ENCODE peak calls at places on chromosomes 2 and 18, in seven cellular contexts. One of them, this sample, is unnamed.

GRCh38 chr2:150735894-150736498 is 248.5 kb upstream of the RND3 start:
- DNase-seq in NT2/D1: peak
- DNase-seq in activated CD8-positive, alpha-beta memory T cell treated with anti-CD3 and anti-CD28 coated beads for 48 hours: no peak
- DNase-seq in stimulated activated CD4-positive, alpha-beta T cell treated with anti-CD3 and anti-CD28 coated beads, Interleukin-15, amount 100 ng/mL, for 24 hours: no peak
- DNase-seq in tibial artery: no peak
- DNase-seq in NCI-H1092 treated with DMSO at 0.1 percent for 48 hours: no peak
- DNase-seq in activated T-helper 1 cell treated with Interleukin-2 at 50 U/mL for 16 hours: no peak
- DNase-seq in this sample: no peak

GRCh38 chr18:5895886-5896740 is 791 bp upstream of the TMEM200C start:
- DNase-seq in activated CD8-positive, alpha-beta memory T cell treated with anti-CD3 and anti-CD28 coated beads for 48 hours: no peak
- DNase-seq in NT2/D1: no peak
- DNase-seq in tibial artery: peak
- DNase-seq in NCI-H1092 treated with DMSO at 0.1 percent for 48 hours: no peak
- DNase-seq in stimulated activated CD4-positive, alpha-beta T cell treated with anti-CD3 and anti-CD28 coated beads, Interleukin-15, amount 100 ng/mL, for 24 hours: peak
- DNase-seq in activated T-helper 1 cell treated with Interleukin-2 at 50 U/mL for 16 hours: no peak
- DNase-seq in this sample: no peak

GRCh38 chr18:63147010-63147409 is 172.6 kb downstream of the BCL2 start:
- DNase-seq in NCI-H1092 treated with DMSO at 0.1 percent for 48 hours: no peak
- DNase-seq in activated CD8-positive, alpha-beta memory T cell treated with anti-CD3 and anti-CD28 coated beads for 48 hours: no peak
- DNase-seq in tibial artery: no peak
- DNase-seq in NT2/D1: no peak
- DNase-seq in activated T-helper 1 cell treated with Interleukin-2 at 50 U/mL for 16 hours: no peak
- DNase-seq in stimulated activated CD4-positive, alpha-beta T cell treated with anti-CD3 and anti-CD28 coated beads, Interleukin-15, amount 100 ng/mL, for 24 hours: no peak
- DNase-seq in this sample: no peak

GRCh38 chr2:233039217-233040173 is 7.0 kb downstream of the NEU2 start:
- DNase-seq in activated CD8-positive, alpha-beta memory T cell treated with anti-CD3 and anti-CD28 coated beads for 48 hours: no peak
- DNase-seq in stimulated activated CD4-positive, alpha-beta T cell treated with anti-CD3 and anti-CD28 coated beads, Interleukin-15, amount 100 ng/mL, for 24 hours: no peak
- DNase-seq in tibial artery: no peak
- DNase-seq in NT2/D1: no peak
- DNase-seq in NCI-H1092 treated with DMSO at 0.1 percent for 48 hours: no peak
- DNase-seq in activated T-helper 1 cell treated with Interleukin-2 at 50 U/mL for 16 hours: no peak
- DNase-seq in this sample: no peak

GRCh38 chr2:170155022-170155722 is 22.8 kb upstream of the MYO3B start:
- DNase-seq in tibial artery: no peak
- DNase-seq in activated T-helper 1 cell treated with Interleukin-2 at 50 U/mL for 16 hours: no peak
- DNase-seq in NT2/D1: peak
- DNase-seq in stimulated activated CD4-positive, alpha-beta T cell treated with anti-CD3 and anti-CD28 coated beads, Interleukin-15, amount 100 ng/mL, for 24 hours: no peak
- DNase-seq in NCI-H1092 treated with DMSO at 0.1 percent for 48 hours: no peak
- DNase-seq in activated CD8-positive, alpha-beta memory T cell treated with anti-CD3 and anti-CD28 coated beads for 48 hours: no peak
- DNase-seq in this sample: no peak

GRCh38 chr2:8572712-8573233 is 109.1 kb upstream of the ID2 start:
- DNase-seq in tibial artery: no peak
- DNase-seq in NT2/D1: no peak
- DNase-seq in stimulated activated CD4-positive, alpha-beta T cell treated with anti-CD3 and anti-CD28 coated beads, Interleukin-15, amount 100 ng/mL, for 24 hours: no peak
- DNase-seq in activated CD8-positive, alpha-beta memory T cell treated with anti-CD3 and anti-CD28 coated beads for 48 hours: no peak
- DNase-seq in activated T-helper 1 cell treated with Interleukin-2 at 50 U/mL for 16 hours: no peak
- DNase-seq in NCI-H1092 treated with DMSO at 0.1 percent for 48 hours: no peak
- DNase-seq in this sample: no peak

GRCh38 chr18:42274488-42275137 is 319.6 kb downstream of the PIK3C3 start:
- DNase-seq in activated CD8-positive, alpha-beta memory T cell treated with anti-CD3 and anti-CD28 coated beads for 48 hours: no peak
- DNase-seq in tibial artery: no peak
- DNase-seq in NCI-H1092 treated with DMSO at 0.1 percent for 48 hours: peak
- DNase-seq in activated T-helper 1 cell treated with Interleukin-2 at 50 U/mL for 16 hours: no peak
- DNase-seq in stimulated activated CD4-positive, alpha-beta T cell treated with anti-CD3 and anti-CD28 coated beads, Interleukin-15, amount 100 ng/mL, for 24 hours: no peak
- DNase-seq in NT2/D1: peak
- DNase-seq in this sample: no peak

GRCh38 chr18:21362921-21363320 is 120.9 kb downstream of the GREB1L start:
- DNase-seq in activated CD8-positive, alpha-beta memory T cell treated with anti-CD3 and anti-CD28 coated beads for 48 hours: no peak
- DNase-seq in NT2/D1: no peak
- DNase-seq in tibial artery: no peak
- DNase-seq in activated T-helper 1 cell treated with Interleukin-2 at 50 U/mL for 16 hours: no peak
- DNase-seq in stimulated activated CD4-positive, alpha-beta T cell treated with anti-CD3 and anti-CD28 coated beads, Interleukin-15, amount 100 ng/mL, for 24 hours: no peak
- DNase-seq in NCI-H1092 treated with DMSO at 0.1 percent for 48 hours: no peak
- DNase-seq in this sample: no peak

GRCh38 chr2:38427936-38428335 is 50.9 kb upstream of the ATL2 start:
- DNase-seq in stimulated activated CD4-positive, alpha-beta T cell treated with anti-CD3 and anti-CD28 coated beads, Interleukin-15, amount 100 ng/mL, for 24 hours: no peak
- DNase-seq in NT2/D1: no peak
- DNase-seq in tibial artery: no peak
- DNase-seq in activated T-helper 1 cell treated with Interleukin-2 at 50 U/mL for 16 hours: no peak
- DNase-seq in NCI-H1092 treated with DMSO at 0.1 percent for 48 hours: no peak
- DNase-seq in activated CD8-positive, alpha-beta memory T cell treated with anti-CD3 and anti-CD28 coated beads for 48 hours: no peak
- DNase-seq in this sample: no peak

GRCh38 chr2:127095367-127095641 is 11.7 kb downstream of the BIN1 start:
- DNase-seq in activated T-helper 1 cell treated with Interleukin-2 at 50 U/mL for 16 hours: no peak
- DNase-seq in tibial artery: no peak
- DNase-seq in stimulated activated CD4-positive, alpha-beta T cell treated with anti-CD3 and anti-CD28 coated beads, Interleukin-15, amount 100 ng/mL, for 24 hours: no peak
- DNase-seq in NCI-H1092 treated with DMSO at 0.1 percent for 48 hours: no peak
- DNase-seq in NT2/D1: no peak
- DNase-seq in activated CD8-positive, alpha-beta memory T cell treated with anti-CD3 and anti-CD28 coated beads for 48 hours: no peak
- DNase-seq in this sample: no peak

GRCh38 chr18:22132763-22133162 is 36.6 kb upstream of the GATA6 start:
- DNase-seq in activated T-helper 1 cell treated with Interleukin-2 at 50 U/mL for 16 hours: no peak
- DNase-seq in activated CD8-positive, alpha-beta memory T cell treated with anti-CD3 and anti-CD28 coated beads for 48 hours: no peak
- DNase-seq in stimulated activated CD4-positive, alpha-beta T cell treated with anti-CD3 and anti-CD28 coated beads, Interleukin-15, amount 100 ng/mL, for 24 hours: no peak
- DNase-seq in NCI-H1092 treated with DMSO at 0.1 percent for 48 hours: no peak
- DNase-seq in NT2/D1: no peak
- DNase-seq in tibial artery: no peak
- DNase-seq in this sample: no peak

GRCh38 chr18:35267161-35267651 is 22.8 kb downstream of the ZSCAN30 start:
- DNase-seq in activated CD8-positive, alpha-beta memory T cell treated with anti-CD3 and anti-CD28 coated beads for 48 hours: peak
- DNase-seq in activated T-helper 1 cell treated with Interleukin-2 at 50 U/mL for 16 hours: peak
- DNase-seq in stimulated activated CD4-positive, alpha-beta T cell treated with anti-CD3 and anti-CD28 coated beads, Interleukin-15, amount 100 ng/mL, for 24 hours: peak
- DNase-seq in tibial artery: peak
- DNase-seq in NT2/D1: peak
- DNase-seq in NCI-H1092 treated with DMSO at 0.1 percent for 48 hours: peak
- DNase-seq in this sample: no peak

GRCh38 chr2:75100011-75100680 is 99.2 kb downstream of the TACR1 start:
- DNase-seq in stimulated activated CD4-positive, alpha-beta T cell treated with anti-CD3 and anti-CD28 coated beads, Interleukin-15, amount 100 ng/mL, for 24 hours: no peak
- DNase-seq in tibial artery: no peak
- DNase-seq in NT2/D1: no peak
- DNase-seq in activated CD8-positive, alpha-beta memory T cell treated with anti-CD3 and anti-CD28 coated beads for 48 hours: no peak
- DNase-seq in activated T-helper 1 cell treated with Interleukin-2 at 50 U/mL for 16 hours: no peak
- DNase-seq in NCI-H1092 treated with DMSO at 0.1 percent for 48 hours: no peak
- DNase-seq in this sample: peak

GRCh38 chr2:37080231-37080630 is 3.9 kb downstream of the HEATR5B start:
- DNase-seq in NT2/D1: no peak
- DNase-seq in activated T-helper 1 cell treated with Interleukin-2 at 50 U/mL for 16 hours: no peak
- DNase-seq in tibial artery: no peak
- DNase-seq in stimulated activated CD4-positive, alpha-beta T cell treated with anti-CD3 and anti-CD28 coated beads, Interleukin-15, amount 100 ng/mL, for 24 hours: no peak
- DNase-seq in NCI-H1092 treated with DMSO at 0.1 percent for 48 hours: no peak
- DNase-seq in activated CD8-positive, alpha-beta memory T cell treated with anti-CD3 and anti-CD28 coated beads for 48 hours: no peak
- DNase-seq in this sample: no peak

GRCh38 chr2:18777250-18777812 is 188.0 kb upstream of the NT5C1B start:
- DNase-seq in tibial artery: no peak
- DNase-seq in NCI-H1092 treated with DMSO at 0.1 percent for 48 hours: no peak
- DNase-seq in activated CD8-positive, alpha-beta memory T cell treated with anti-CD3 and anti-CD28 coated beads for 48 hours: no peak
- DNase-seq in stimulated activated CD4-positive, alpha-beta T cell treated with anti-CD3 and anti-CD28 coated beads, Interleukin-15, amount 100 ng/mL, for 24 hours: no peak
- DNase-seq in NT2/D1: peak
- DNase-seq in activated T-helper 1 cell treated with Interleukin-2 at 50 U/mL for 16 hours: no peak
- DNase-seq in this sample: no peak

GRCh38 chr18:62663731-62664336 is 51.5 kb upstream of the PHLPP1 start:
- DNase-seq in NT2/D1: no peak
- DNase-seq in NCI-H1092 treated with DMSO at 0.1 percent for 48 hours: no peak
- DNase-seq in activated CD8-positive, alpha-beta memory T cell treated with anti-CD3 and anti-CD28 coated beads for 48 hours: no peak
- DNase-seq in tibial artery: no peak
- DNase-seq in activated T-helper 1 cell treated with Interleukin-2 at 50 U/mL for 16 hours: no peak
- DNase-seq in stimulated activated CD4-positive, alpha-beta T cell treated with anti-CD3 and anti-CD28 coated beads, Interleukin-15, amount 100 ng/mL, for 24 hours: no peak
- DNase-seq in this sample: peak

This sample was measured in H4.